ENCODE peak calls at places on chromosomes 11 and 22, in eight cellular contexts. X is ovary, F is spleen, G is gastrocnemius medialis, I is K562, T is adrenal gland, R is IMR-90, J is heart left ventricle. U is an unnamed sample. For H3K27me3, the result is how much of the 10 kb centered on the place peaks cover.

GRCh38 chr11:70506658-70506970 is 108.3 kb downstream of the CTTN start:
- DNase-seq in X (peak), F (peak), G (no peak), I (no peak), T (no peak), R (no peak), J (no peak), U (no peak)

GRCh38 chr11:103368151-103368550 is 258.9 kb downstream of the DYNC2H1 start:
- DNase-seq in X (no peak), F (no peak), G (no peak), I (no peak), T (no peak), R (no peak), J (no peak), U (no peak)

GRCh38 chr22:36155702-36156101 is 4.9 kb downstream of the APOL3 start:
- DNase-seq in X (peak), F (no peak), G (peak), I (no peak), T (peak), R (no peak), J (peak), U (no peak)

GRCh38 chr22:46858181-46858771 is 95.8 kb downstream of the TBC1D22A start:
- DNase-seq in X (no peak), F (no peak), G (no peak), I (no peak), T (no peak), R (no peak), J (no peak), U (no peak)

GRCh38 chr22:25008666-25009065 is 56.1 kb downstream of the KIAA1671 start:
- DNase-seq in X (no peak), F (no peak), G (peak), I (no peak), T (peak), R (no peak), J (peak), U (no peak)

GRCh38 chr22:24952837-24953293 is 349 bp downstream of the KIAA1671 start:
- DNase-seq in X (peak), F (peak), G (peak), I (no peak), T (peak), R (peak), J (peak), U (no peak)

GRCh38 chr11:117535201-117535869 is 207.7 kb downstream of the CEP164 start:
- DNase-seq in X (peak), F (no peak), G (peak), I (no peak), T (peak), R (no peak), J (peak), U (no peak)

GRCh38 chr11:313787-314547 is at the start of gene IFITM1:
- DNase-seq in X (peak), F (peak), G (no peak), I (no peak), T (no peak), R (peak), J (no peak), U (no peak)

GRCh38 chr22:32823024-32823730 is 21.7 kb downstream of the TIMP3 start:
- DNase-seq in X (no peak), F (no peak), G (no peak), I (peak), T (no peak), R (peak), J (no peak), U (no peak)

GRCh38 chr11:134118016-134118415 is 49.1 kb downstream of the JAM3 start:
- DNase-seq in X (no peak), F (no peak), G (no peak), I (no peak), T (no peak), R (no peak), J (no peak), U (no peak)

GRCh38 chr11:99370557-99371200 is 349.9 kb downstream of the CNTN5 start:
- DNase-seq in X (no peak), F (no peak), G (peak), I (no peak), T (peak), R (peak), J (peak), U (no peak)

GRCh38 chr11:44522294-44522693 is 43.2 kb upstream of the CD82 start:
- DNase-seq in X (no peak), F (no peak), G (no peak), I (no peak), T (no peak), R (no peak), J (no peak), U (no peak)

GRCh38 chr22:25492950-25493790 is 71.3 kb upstream of the GRK3 start:
- DNase-seq in X (no peak), F (no peak), G (no peak), I (no peak), T (no peak), R (no peak), J (no peak), U (no peak)

GRCh38 chr11:114075891-114076441 is 16.5 kb downstream of the ZBTB16 start:
- DNase-seq in X (no peak), F (no peak), G (peak), I (peak), T (peak), R (peak), J (peak), U (no peak)

GRCh38 chr11:123196060-123196714 is 1.1 kb upstream of the CLMP start:
- DNase-seq in X (no peak), F (no peak), G (no peak), I (no peak), T (no peak), R (no peak), J (no peak), U (no peak)

GRCh38 chr11:41989173-41989572 is 529.7 kb upstream of the LRRC4C start:
- DNase-seq in X (no peak), F (no peak), G (no peak), I (no peak), T (no peak), R (no peak), J (no peak), U (no peak)

GRCh38 chr11:76233936-76234703 is 27.8 kb upstream of the WNT11 start:
- DNase-seq in X (peak), F (peak), G (peak), I (peak), T (peak), R (no peak), J (peak), U (no peak)

GRCh38 chr11:37747121-37747520 is 1149.1 kb upstream of the RAG2 start:
- DNase-seq in X (no peak), F (no peak), G (no peak), I (no peak), T (no peak), R (peak), J (no peak), U (no peak)

GRCh38 chr11:65321828-65322495 is 7.3 kb downstream of the CDC42EP2 start:
- DNase-seq in X (no peak), F (no peak), G (peak), I (no peak), T (no peak), R (no peak), J (peak), U (no peak)

GRCh38 chr22:40636380-40637180 is at the start of gene MRTFA:
- DNase-seq in X (peak), F (peak), G (peak), I (peak), T (peak), R (peak), J (peak), U (peak)

GRCh38 chr11:124894606-124895430 is 2.8 kb downstream of the ROBO4 start:
- DNase-seq in X (no peak), F (no peak), G (no peak), I (no peak), T (no peak), R (no peak), J (no peak), U (peak)

GRCh38 chr11:79119491-79120284 is 321.1 kb downstream of the TENM4 start:
- DNase-seq in X (no peak), F (no peak), G (no peak), I (no peak), T (no peak), R (no peak), J (no peak), U (no peak)

GRCh38 chr22:46614070-46614931 is 5.9 kb upstream of the GRAMD4 start:
- DNase-seq in X (no peak), F (peak), G (no peak), I (no peak), T (no peak), R (no peak), J (no peak), U (no peak)

GRCh38 chr11:122173074-122173450 is 57.0 kb upstream of the BLID start:
- DNase-seq in X (no peak), F (no peak), G (no peak), I (no peak), T (no peak), R (no peak), J (no peak), U (no peak)

GRCh38 chr11:1766719-1767398 is 3.1 kb upstream of the CTSD start:
- DNase-seq in X (peak), F (peak), G (peak), I (no peak), T (no peak), R (no peak), J (no peak), U (no peak)

GRCh38 chr22:49737101-49737551 is 90.5 kb downstream of the BRD1 start:
- DNase-seq in X (no peak), F (no peak), G (no peak), I (no peak), T (no peak), R (no peak), J (no peak), U (peak)

GRCh38 chr11:102640946-102641345 is 15.8 kb upstream of the MMP20 start:
- DNase-seq in X (no peak), F (no peak), G (no peak), I (no peak), T (no peak), R (no peak), J (no peak), U (no peak)

GRCh38 chr22:46553189-46553588 is 15.8 kb upstream of the CELSR1 start:
- DNase-seq in X (no peak), F (no peak), G (no peak), I (no peak), T (no peak), R (no peak), J (no peak), U (no peak)

GRCh38 chr22:36331912-36332622 is 55.7 kb downstream of the MYH9 start:
- DNase-seq in X (peak), F (peak), G (peak), I (no peak), T (peak), R (peak), J (peak), U (no peak)

GRCh38 chr11:128457874-128458273 is 129.5 kb downstream of the ETS1 start:
- DNase-seq in X (no peak), F (no peak), G (no peak), I (no peak), T (no peak), R (no peak), J (no peak), U (no peak)

GRCh38 chr11:114440121-114440860 is 1.0 kb downstream of the REXO2 start:
- DNase-seq in X (no peak), F (no peak), G (no peak), I (no peak), T (no peak), R (peak), J (no peak), U (no peak)

GRCh38 chr11:9861860-9862725 is 198.2 kb downstream of the SWAP70 start:
- DNase-seq in X (peak), F (no peak), G (peak), I (peak), T (peak), R (peak), J (peak), U (no peak)

GRCh38 chr11:22432331-22433065 is 94.3 kb downstream of the SLC17A6 start:
- DNase-seq in X (peak), F (peak), G (peak), I (no peak), T (peak), R (peak), J (peak), U (no peak)

GRCh38 chr11:93921695-93922468 is 71.5 kb upstream of the VSTM5 start:
- DNase-seq in X (no peak), F (no peak), G (no peak), I (peak), T (peak), R (peak), J (no peak), U (no peak)

GRCh38 chr11:22304337-22304961 is 33.7 kb upstream of the SLC17A6 start:
- DNase-seq in X (no peak), F (no peak), G (no peak), I (peak), T (no peak), R (peak), J (no peak), U (no peak)

GRCh38 chr11:776459-777287 is 614 bp downstream of the GATD1 start:
- DNase-seq in X (peak), F (peak), G (no peak), I (peak), T (peak), R (no peak), J (peak), U (no peak)

GRCh38 chr11:38460429-38460828 is 1862.4 kb upstream of the RAG2 start:
- DNase-seq in X (no peak), F (no peak), G (no peak), I (no peak), T (no peak), R (peak), J (no peak), U (no peak)

GRCh38 chr22:29912605-29913398 is 29.8 kb downstream of the MTMR3 start:
- DNase-seq in X (no peak), F (no peak), G (no peak), I (no peak), T (no peak), R (peak), J (no peak), U (no peak)

GRCh38 chr22:48696371-48696770 is 1131.3 kb downstream of the BRD1 start:
- DNase-seq in X (no peak), F (no peak), G (no peak), I (no peak), T (no peak), R (no peak), J (no peak), U (no peak)
- H3K27me3 ChIP-seq in X (under half), F (under half), G (under half), I (under half), T (under half), R (under half), J (under half), U (under half)

DNA sequence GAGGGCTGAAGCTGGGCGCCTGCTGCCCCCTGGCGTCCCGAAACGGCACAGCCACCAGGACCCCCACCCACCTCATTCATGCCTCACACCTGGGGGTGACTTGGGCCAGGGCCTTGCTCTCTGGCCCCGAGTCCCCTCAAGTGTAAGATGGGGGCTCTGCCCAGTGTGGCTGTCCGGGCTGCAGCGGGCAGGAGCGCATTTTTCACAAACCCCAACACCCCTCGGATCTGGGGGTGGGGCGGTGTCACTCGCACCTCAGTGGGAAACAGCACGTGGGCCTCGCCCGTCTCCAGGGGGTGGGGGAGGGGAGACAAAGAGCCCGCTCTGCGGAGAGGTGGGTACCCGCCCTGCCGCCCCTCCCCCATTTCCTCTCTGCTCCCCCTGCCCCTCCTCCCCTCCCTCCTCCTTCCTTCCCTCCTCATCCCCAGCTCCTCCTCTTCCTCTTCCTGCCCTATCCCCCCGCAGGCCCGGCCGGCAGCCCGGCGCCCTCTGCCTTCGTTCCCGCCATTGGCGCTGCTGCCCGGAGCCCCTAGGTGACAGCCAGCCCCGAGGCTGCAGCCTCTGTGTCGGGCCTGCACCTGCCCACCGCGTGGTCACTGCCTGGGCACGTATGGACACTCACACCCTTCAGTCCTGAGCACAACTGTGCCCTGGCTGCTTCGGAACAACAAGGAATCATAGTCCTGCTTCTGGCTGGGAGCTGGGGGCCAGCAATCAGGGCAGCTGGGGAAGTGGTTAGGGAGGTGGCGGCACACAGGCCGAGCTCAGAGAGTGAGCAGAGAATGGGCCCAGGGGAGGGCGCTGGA is 6.8 kb upstream of the CDKN1C start:
- DNase-seq in X (peak), F (peak), G (no peak), I (peak), T (peak), R (peak), J (peak), U (no peak)
- TF ChIP-seq POLR2A in X (no peak), F (no peak), G (no peak), I (peak), T (no peak), R (peak), J (no peak), U (no peak)

DNA sequence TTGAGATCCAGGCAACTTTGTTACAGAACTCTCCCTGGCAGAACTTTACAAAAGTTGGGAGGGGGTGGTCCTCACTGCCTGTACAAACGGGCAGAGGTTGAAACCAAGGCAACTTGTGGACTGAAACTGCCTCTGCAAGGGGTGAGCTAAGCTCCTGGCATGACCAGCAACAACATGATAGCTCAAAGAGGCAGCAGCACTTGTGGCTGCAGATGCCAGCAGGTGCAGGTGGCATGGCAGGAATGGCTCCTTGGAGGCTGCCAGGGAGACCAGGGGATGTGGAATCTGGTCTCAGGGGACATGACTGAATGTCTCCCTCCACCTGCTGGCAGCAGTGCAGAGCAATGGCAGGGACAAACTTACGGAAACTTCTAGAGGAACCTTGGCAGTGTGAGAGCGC is 38.8 kb upstream of the PHF21A start:
- DNase-seq in X (no peak), F (peak), G (no peak), I (no peak), T (no peak), R (no peak), J (no peak), U (no peak)
- H3K27me3 ChIP-seq in X (under half), F (under half), G (under half), I (under half), T (under half), R (under half), J (under half), U (under half)

DNA sequence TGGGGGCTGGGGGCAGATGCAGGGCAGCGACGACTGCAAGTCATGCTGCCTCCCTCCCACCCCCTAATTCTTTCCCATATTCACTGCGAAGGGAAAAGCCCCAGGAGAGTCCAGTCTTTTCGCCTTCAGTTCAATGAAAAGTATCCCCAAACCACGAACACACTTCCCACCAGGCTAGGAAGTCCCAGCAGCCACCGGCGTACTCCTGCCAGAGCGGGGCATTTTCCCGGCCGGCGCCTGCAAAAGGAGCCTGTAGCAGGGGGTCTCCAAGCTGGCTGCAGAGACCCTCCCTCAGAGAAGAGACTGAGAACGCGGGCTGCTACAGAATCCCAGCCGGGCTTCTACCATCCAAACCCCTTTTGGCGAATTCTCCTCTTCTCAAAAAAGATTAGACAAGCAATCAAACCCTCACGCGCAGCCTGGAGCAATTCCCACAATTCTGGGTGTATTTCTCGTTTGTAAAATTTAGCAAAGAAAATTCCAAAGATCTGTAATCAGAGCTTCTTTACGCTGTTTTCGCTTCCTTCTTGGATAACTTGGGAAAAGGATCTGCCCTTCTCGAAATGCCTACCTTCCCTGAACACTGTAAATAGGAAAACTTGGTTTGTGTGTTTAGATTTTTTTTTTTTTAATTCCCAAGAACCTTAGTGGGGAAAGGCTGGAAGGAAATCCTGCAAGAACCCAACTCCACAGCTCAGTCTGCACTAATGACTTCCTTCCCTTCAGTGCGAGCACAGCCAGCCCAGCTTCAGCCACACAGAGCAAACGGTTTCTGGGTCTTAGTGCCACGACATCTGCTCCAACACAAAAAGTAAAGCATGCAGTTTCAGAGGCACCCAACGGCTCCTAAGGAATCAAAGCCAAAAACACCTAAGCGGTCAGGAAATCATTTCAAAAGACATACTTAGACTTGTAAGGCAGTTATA is 236.4 kb downstream of the TTC28 start:
- DNase-seq in X (peak), F (peak), G (peak), I (no peak), T (peak), R (peak), J (peak), U (no peak)
- TF ChIP-seq POLR2A in X (no peak), F (no peak), G (peak), I (no peak), T (peak), R (no peak), J (no peak), U (no peak)

GRCh38 chr11:8263769-8264410 is at the start of gene LMO1:
- DNase-seq in X (peak), F (peak), G (peak), I (peak), T (peak), R (peak), J (peak), U (no peak)
- H3K27me3 ChIP-seq in X (under half), F (half or more), G (under half), I (half or more), T (under half), R (half or more), J (half or more), U (under half)

GRCh38 chr22:22050141-22050775 is 67.7 kb upstream of the TOP3B start:
- DNase-seq in X (no peak), F (no peak), G (no peak), I (no peak), T (no peak), R (no peak), J (no peak), U (no peak)
- TF ChIP-seq POLR2A in X (no peak), F (no peak), G (no peak), I (no peak), T (no peak), R (no peak), J (no peak), U (no peak)

U was measured in vagina.